ENCODE peak calls at places on chromosomes 4 and X, in eight cellular contexts. O is Peyer's patch; P is endodermal cell; K is fibroblast of lung; X is K562; J is CD8-positive, alpha-beta memory T cell; L is tibial artery; Q is RWPE2. B is an unnamed sample.
A peak's percentile ranks its signal among the peaks of the same experiment; 100 is the strongest.

GRCh38 chrX:45781901-45782553 is 581.4 kb upstream of the DIPK2B start:
- DNase-seq in J (no peak), L (no peak), K (peak; percentile 79), X (no peak), P (no peak), O (no peak), Q (no peak), B (peak; percentile 82)

GRCh38 chrX:111010151-111010550 is 85.8 kb upstream of the PAK3 start:
- DNase-seq in K (no peak), L (no peak), O (no peak), J (no peak), X (no peak), Q (no peak), P (no peak), B (peak; percentile 3)

GRCh38 chrX:100721328-100721727 is 10.6 kb downstream of the SYTL4 start:
- DNase-seq in X (no peak), Q (no peak), K (no peak), O (no peak), L (no peak), P (no peak), J (no peak), B (no peak)

GRCh38 chrX:38166478-38167083 is 54.1 kb downstream of the SRPX start:
- DNase-seq in Q (no peak), P (no peak), X (peak; percentile 7), J (no peak), K (peak; percentile 42), L (no peak), O (no peak), B (peak; percentile 54)

GRCh38 chr4:52098618-52099017 is 47.5 kb downstream of the SPATA18 start:
- DNase-seq in L (no peak), X (no peak), J (no peak), P (no peak), K (no peak), Q (no peak), O (no peak), B (peak; percentile 1)

GRCh38 chr4:142485452-142485851 is 360.6 kb downstream of the INPP4B start:
- DNase-seq in L (no peak), Q (no peak), K (no peak), P (no peak), O (no peak), J (no peak), X (no peak), B (no peak)

GRCh38 chr4:67366341-67366861 is 178.9 kb downstream of the CENPC start:
- DNase-seq in P (no peak), J (no peak), L (no peak), X (no peak), K (no peak), O (no peak), Q (no peak), B (no peak)

GRCh38 chr4:103306870-103307345 is 108.8 kb upstream of the CENPE start:
- DNase-seq in J (no peak), K (no peak), L (no peak), X (no peak), Q (no peak), P (peak; percentile 75), O (no peak), B (no peak)

GRCh38 chrX:16946971-16947562 is 609 bp downstream of the REPS2 start:
- DNase-seq in Q (no peak), J (no peak), O (peak; percentile 48), L (no peak), K (no peak), X (peak; percentile 11), P (peak; percentile 66), B (no peak)

GRCh38 chr4:87868482-87868881 is 35.7 kb downstream of the MEPE start:
- DNase-seq in Q (no peak), X (no peak), O (no peak), L (no peak), J (no peak), K (no peak), P (no peak), B (no peak)

GRCh38 chrX:136810493-136810892 is 29.8 kb upstream of the ARHGEF6 start:
- DNase-seq in L (no peak), P (no peak), X (no peak), Q (no peak), K (no peak), J (no peak), O (no peak), B (peak; percentile 10)

GRCh38 chrX:109624641-109625311 is at the start of gene KCNE5:
- DNase-seq in Q (no peak), P (peak; percentile 88), J (no peak), O (no peak), L (no peak), K (no peak), X (no peak), B (no peak)

GRCh38 chr4:169810325-169811323 is 52.9 kb upstream of the HPF1 start:
- DNase-seq in L (no peak), X (peak; percentile 67), O (no peak), Q (no peak), K (peak; percentile 89), P (peak; percentile 55), J (no peak), B (peak; percentile 84)

GRCh38 chrX:48908600-48908999 is 2.8 kb downstream of the SLC35A2 start:
- DNase-seq in P (no peak), K (no peak), L (no peak), J (no peak), X (no peak), Q (no peak), O (no peak), B (no peak)

GRCh38 chrX:145813081-145813480 is 4.5 kb upstream of the SLITRK2 start:
- DNase-seq in X (no peak), P (no peak), K (no peak), Q (no peak), O (no peak), L (no peak), J (no peak), B (no peak)

GRCh38 chrX:28843817-28844216 is 256.6 kb downstream of the IL1RAPL1 start:
- DNase-seq in Q (no peak), K (no peak), L (no peak), O (no peak), J (no peak), P (peak; percentile 46), X (no peak), B (no peak)

GRCh38 chrX:132612990-132613564 is 124.2 kb upstream of the MBNL3 start:
- DNase-seq in K (peak; percentile 47), J (peak; percentile 5), Q (no peak), P (peak; percentile 76), O (peak; percentile 59), X (peak; percentile 15), L (peak; percentile 22), B (peak; percentile 47)

GRCh38 chr4:153520871-153521329 is 54.7 kb downstream of the TMEM131L start:
- DNase-seq in K (no peak), O (no peak), J (no peak), P (no peak), L (no peak), X (no peak), Q (no peak), B (no peak)

GRCh38 chr4:17347445-17347844 is 164.4 kb downstream of the QDPR start:
- DNase-seq in O (no peak), P (peak; percentile 83), J (no peak), Q (no peak), K (peak; percentile 28), L (no peak), X (peak; percentile 17), B (peak; percentile 45)

GRCh38 chrX:11049976-11050375 is 61.2 kb upstream of the HCCS start:
- DNase-seq in X (no peak), J (no peak), P (no peak), O (no peak), K (no peak), Q (no peak), L (no peak), B (no peak)

GRCh38 chrX:46727445-46727844 is 31.5 kb downstream of the SLC9A7 start:
- DNase-seq in O (no peak), Q (no peak), X (no peak), K (peak; percentile 81), L (no peak), J (no peak), P (no peak), B (no peak)

GRCh38 chr4:5865896-5866599 is 26.8 kb downstream of the CRMP1 start:
- DNase-seq in X (no peak), J (no peak), L (no peak), O (no peak), P (no peak), K (no peak), Q (no peak), B (no peak)

GRCh38 chr4:53963786-53964185 is 100.6 kb downstream of the CHIC2 start:
- DNase-seq in P (no peak), L (no peak), X (no peak), Q (no peak), J (no peak), K (no peak), O (no peak), B (peak; percentile 7)

GRCh38 chr4:152850377-152850776 is 70.6 kb downstream of the ARFIP1 start:
- DNase-seq in X (no peak), O (peak; percentile 67), J (no peak), P (peak; percentile 83), Q (no peak), K (peak; percentile 23), L (no peak), B (no peak)

GRCh38 chrX:18793601-18794089 is 86.2 kb downstream of the PPEF1 start:
- DNase-seq in K (peak; percentile 1), P (peak; percentile 46), Q (no peak), X (peak; percentile 20), O (no peak), J (no peak), L (no peak), B (peak; percentile 44)

GRCh38 chr4:169136796-169137554 is 126.9 kb upstream of the CBR4 start:
- DNase-seq in P (no peak), Q (no peak), O (no peak), K (no peak), J (no peak), L (no peak), X (no peak), B (peak; percentile 71)

GRCh38 chr4:1721666-1722550 is 587 bp downstream of the TACC3 start:
- DNase-seq in K (no peak), Q (peak; percentile 52), L (peak; percentile 22), X (peak; percentile 74), O (no peak), P (peak; percentile 58), J (no peak), B (no peak)
- H3K4me1 ChIP-seq in K (peaks cover 16% of the 10 kb centered on the region), Q (peaks cover 11% of the 10 kb centered on the region), L (peaks cover 44% of the 10 kb centered on the region), X (peaks cover 10% of the 10 kb centered on the region), O (peaks cover 55% of the 10 kb centered on the region), P (peaks cover 3% of the 10 kb centered on the region), J (peaks cover 62% of the 10 kb centered on the region), B (peaks cover 1% of the 10 kb centered on the region)

GRCh38 chrX:112235547-112235946 is 153.0 kb upstream of the TRPC5 start:
- DNase-seq in P (no peak), X (no peak), K (no peak), L (no peak), O (no peak), Q (no peak), J (no peak), B (no peak)

GRCh38 chrX:112233164-112233563 is 150.6 kb upstream of the TRPC5 start:
- DNase-seq in O (no peak), J (no peak), Q (no peak), L (no peak), X (no peak), K (no peak), P (no peak), B (no peak)
- H3K4me3 ChIP-seq in O (no peak overlapping the region), J (no peak overlapping the region), Q (no peak overlapping the region), L (no peak overlapping the region), X (no peak overlapping the region), K (no peak overlapping the region), P (no peak overlapping the region), B (no peak overlapping the region)

GRCh38 chr4:184413227-184414064 is 60.9 kb downstream of the IRF2 start:
- DNase-seq in X (peak; percentile 51), K (no peak), J (no peak), P (no peak), O (no peak), Q (no peak), L (no peak), B (no peak)
- H3K4me1 ChIP-seq in X (peaks cover 35% of the 10 kb centered on the region), K (peaks cover 9% of the 10 kb centered on the region), J (peaks cover 49% of the 10 kb centered on the region), P (no peaks in the 10 kb centered on the region), O (peaks cover 3% of the 10 kb centered on the region), Q (peaks cover 33% of the 10 kb centered on the region), L (peaks cover 10% of the 10 kb centered on the region), B (peaks cover 15% of the 10 kb centered on the region)

GRCh38 chr4:151409470-151410313 is 716 bp downstream of the FHIP1A start:
- DNase-seq in K (no peak), P (peak; percentile 87), L (no peak), Q (peak; percentile 61), X (peak; percentile 6), J (no peak), O (peak; percentile 62), B (no peak)
- H3K4me3 ChIP-seq in K (peak overlapping the region; percentile 31), P (peak overlapping the region; percentile 83), L (peak overlapping the region; percentile 56), Q (peak overlapping the region; percentile 83), X (peak overlapping the region; percentile 36), J (peak overlapping the region; percentile 47), O (peak overlapping the region; percentile 41), B (peak overlapping the region; percentile 48)